ENCODE peak calls at places on chromosome 2, in seven cellular contexts. Z is heart right ventricle, J is fibroblast of mammary gland, Y is AG10803, L is cardiac muscle cell, O is transverse colon, M is cardiac fibroblast. I is an unnamed sample.

GRCh38 chr2:237888389-237888788 is 29.0 kb downstream of the RAMP1 start:
- DNase-seq in Z (no peak), J (peak; percentile 90), Y (peak; percentile 56), L (peak; percentile 83), O (no peak), M (peak; percentile 88), I (no peak)

GRCh38 chr2:70957838-70958237 is 20.6 kb upstream of the ANKRD53 start:
- DNase-seq in Z (no peak), J (no peak), Y (no peak), L (no peak), O (no peak), M (no peak), I (no peak)

GRCh38 chr2:142533083-142533482 is 344.4 kb upstream of the KYNU start:
- DNase-seq in Z (no peak), J (no peak), Y (no peak), L (no peak), O (no peak), M (no peak), I (no peak)

GRCh38 chr2:173119944-173120343 is 44.3 kb downstream of the MAP3K20 start:
- DNase-seq in Z (no peak), J (no peak), Y (no peak), L (no peak), O (no peak), M (no peak), I (no peak)

GRCh38 chr2:18559531-18559930 is 922 bp downstream of the RDH14 start:
- DNase-seq in Z (no peak), J (peak; percentile 16), Y (no peak), L (peak; percentile 34), O (no peak), M (no peak), I (no peak)

GRCh38 chr2:111045771-111046444 is 74.8 kb upstream of the BCL2L11 start:
- DNase-seq in Z (no peak), J (no peak), Y (no peak), L (no peak), O (no peak), M (no peak), I (no peak)

GRCh38 chr2:16061406-16062217 is 121.3 kb downstream of the MYCN start:
- DNase-seq in Z (no peak), J (no peak), Y (no peak), L (no peak), O (no peak), M (no peak), I (no peak)

GRCh38 chr2:73640537-73640936 is 1.7 kb downstream of the NAT8 start:
- DNase-seq in Z (no peak), J (peak; percentile 47), Y (peak; percentile 29), L (peak; percentile 69), O (no peak), M (peak; percentile 63), I (no peak)

GRCh38 chr2:96762529-96763253 is 2.0 kb downstream of the CNNM4 start:
- DNase-seq in Z (no peak), J (no peak), Y (no peak), L (peak; percentile 32), O (no peak), M (peak; percentile 22), I (no peak)

GRCh38 chr2:96760986-96761832 is 507 bp downstream of the CNNM4 start:
- DNase-seq in Z (no peak), J (peak; percentile 38), Y (peak; percentile 28), L (peak; percentile 41), O (peak; percentile 54), M (peak; percentile 30), I (peak; percentile 46)

GRCh38 chr2:96759548-96759947 is 1.2 kb upstream of the CNNM4 start:
- DNase-seq in Z (no peak), J (no peak), Y (no peak), L (no peak), O (peak; percentile 61), M (no peak), I (no peak)

GRCh38 chr2:96758987-96759386 is 1.7 kb upstream of the CNNM4 start:
- DNase-seq in Z (no peak), J (no peak), Y (no peak), L (no peak), O (no peak), M (no peak), I (no peak)

DNA sequence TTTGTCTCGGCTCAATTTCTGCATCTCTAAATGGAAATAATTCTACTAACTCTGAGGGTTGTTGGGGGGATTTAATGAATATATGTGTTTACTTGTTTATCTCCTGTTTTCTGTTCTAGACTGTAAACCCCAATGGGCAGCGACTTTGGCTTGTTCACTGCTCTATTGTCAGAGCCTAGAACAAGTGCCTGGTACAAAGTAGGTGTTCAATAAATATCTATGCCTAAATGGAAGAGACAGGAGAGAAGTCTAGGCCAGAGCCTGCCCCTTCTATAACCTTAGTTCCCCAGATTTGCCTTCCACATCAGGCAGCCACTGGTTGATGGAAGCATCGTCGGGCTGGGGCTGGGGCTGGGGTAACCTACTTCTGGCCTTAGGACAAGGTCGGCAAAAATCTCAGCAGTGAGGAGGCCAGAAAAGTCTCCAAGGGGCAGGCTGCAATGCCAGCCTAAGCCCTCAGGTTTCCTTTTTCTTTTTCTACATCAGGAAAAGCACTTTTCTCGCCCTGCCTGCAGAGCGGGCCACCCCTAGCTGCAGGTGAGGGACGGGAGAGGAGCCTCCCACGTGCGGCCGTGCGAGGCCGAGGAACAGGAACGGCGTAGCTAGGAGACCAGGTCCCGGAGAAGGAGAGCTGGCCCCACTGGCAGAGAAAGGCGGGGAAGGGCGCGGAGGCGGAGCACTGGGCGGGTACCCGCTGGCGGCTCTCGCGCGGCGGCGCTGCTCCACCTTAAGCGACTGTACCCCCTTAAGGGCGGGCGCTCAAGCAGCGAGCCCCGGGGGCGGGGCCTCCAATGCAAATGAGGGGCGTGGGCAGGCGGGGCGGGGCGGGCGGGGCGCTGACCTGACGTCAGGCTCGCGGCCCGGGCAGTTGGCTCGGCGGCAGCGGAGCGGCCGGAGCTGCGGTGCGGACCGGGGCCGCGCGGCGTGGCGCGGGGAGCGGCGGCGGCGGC is at the start of gene CNNM4:
- DNase-seq in Z (peak; percentile 92), J (peak; percentile 84), Y (peak; percentile 88), L (peak; percentile 95), O (peak; percentile 97), M (peak; percentile 95), I (peak; percentile 93)
- TF ChIP-seq CTCF in Z (no peak), J (no peak), Y (no peak), L (no peak), O (peak; percentile 35), M (no peak), I (no peak)

GRCh38 chr2:189291460-189291859 is 111.9 kb upstream of the COL5A2 start:
- DNase-seq in Z (no peak), J (peak; percentile 8), Y (no peak), L (no peak), O (no peak), M (no peak), I (no peak)

GRCh38 chr2:189285962-189286648 is 106.5 kb upstream of the COL5A2 start:
- DNase-seq in Z (no peak), J (peak; percentile 94), Y (peak; percentile 94), L (peak; percentile 96), O (no peak), M (peak; percentile 95), I (no peak)

GRCh38 chr2:189285351-189285750 is 105.8 kb upstream of the COL5A2 start:
- DNase-seq in Z (no peak), J (no peak), Y (no peak), L (no peak), O (no peak), M (no peak), I (no peak)

GRCh38 chr2:189287363-189287762 is 107.8 kb upstream of the COL5A2 start:
- DNase-seq in Z (no peak), J (no peak), Y (no peak), L (no peak), O (no peak), M (no peak), I (no peak)

GRCh38 chr2:189287982-189288494 is 108.5 kb upstream of the COL5A2 start:
- DNase-seq in Z (no peak), J (peak; percentile 90), Y (peak; percentile 86), L (peak; percentile 89), O (no peak), M (peak; percentile 91), I (peak; percentile 12)
- TF ChIP-seq CTCF in Z (no peak), J (peak; percentile 71), Y (peak; percentile 72), L (peak; percentile 56), O (peak; percentile 56), M (peak; percentile 45), I (no peak)

GRCh38 chr2:241062342-241063092 is 39.6 kb downstream of the MTERF4 start:
- DNase-seq in Z (no peak), J (no peak), Y (no peak), L (no peak), O (no peak), M (no peak), I (no peak)

GRCh38 chr2:241064008-241064801 is 37.9 kb downstream of the MTERF4 start:
- DNase-seq in Z (no peak), J (no peak), Y (no peak), L (no peak), O (peak; percentile 64), M (no peak), I (peak; percentile 79)

GRCh38 chr2:241064802-241065354 is 37.2 kb downstream of the MTERF4 start:
- DNase-seq in Z (no peak), J (no peak), Y (no peak), L (no peak), O (no peak), M (no peak), I (no peak)

GRCh38 chr2:241063587-241063986 is 38.5 kb downstream of the MTERF4 start:
- DNase-seq in Z (no peak), J (no peak), Y (no peak), L (no peak), O (no peak), M (no peak), I (peak; percentile 23)

DNA sequence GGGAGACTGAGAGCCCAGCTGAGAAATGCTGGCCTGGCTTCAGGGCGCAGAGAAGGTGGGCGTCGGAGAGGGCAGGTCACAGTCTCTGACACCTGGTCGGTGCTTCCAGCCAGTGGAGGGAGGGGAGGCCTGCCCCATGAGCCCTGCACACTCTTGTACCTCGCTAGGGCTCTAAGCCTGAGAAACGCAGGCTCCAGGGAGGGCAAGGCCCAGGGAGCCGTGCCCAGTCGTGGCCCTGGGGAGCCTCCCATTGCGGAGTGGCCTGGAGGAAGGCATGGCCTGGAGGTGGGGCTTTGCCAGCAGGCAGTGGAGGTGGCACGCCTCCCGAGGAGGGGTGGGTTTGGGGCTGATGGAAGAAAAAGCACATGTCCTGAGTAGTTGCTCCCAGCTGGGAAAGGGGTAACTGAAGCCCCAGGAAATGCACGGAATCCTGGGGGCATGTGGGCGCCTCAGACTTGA is 39.0 kb downstream of the MTERF4 start:
- DNase-seq in Z (no peak), J (no peak), Y (no peak), L (no peak), O (no peak), M (no peak), I (no peak)
- TF ChIP-seq CTCF in Z (no peak), J (no peak), Y (no peak), L (no peak), O (no peak), M (no peak), I (no peak)

GRCh38 chr2:31140151-31140550 is 1.9 kb upstream of the GALNT14 start:
- DNase-seq in Z (no peak), J (no peak), Y (peak; percentile 3), L (no peak), O (no peak), M (no peak), I (no peak)

GRCh38 chr2:31138037-31138962 is at the start of gene GALNT14:
- DNase-seq in Z (peak; percentile 28), J (peak; percentile 25), Y (peak; percentile 20), L (peak; percentile 39), O (peak; percentile 32), M (peak; percentile 22), I (peak; percentile 93)

GRCh38 chr2:31137211-31138036 is 816 bp downstream of the GALNT14 start:
- DNase-seq in Z (no peak), J (peak; percentile 5), Y (no peak), L (peak; percentile 7), O (no peak), M (no peak), I (peak; percentile 42)

GRCh38 chr2:31142106-31142505 is 3.9 kb upstream of the GALNT14 start:
- DNase-seq in Z (no peak), J (no peak), Y (no peak), L (no peak), O (no peak), M (no peak), I (no peak)

DNA sequence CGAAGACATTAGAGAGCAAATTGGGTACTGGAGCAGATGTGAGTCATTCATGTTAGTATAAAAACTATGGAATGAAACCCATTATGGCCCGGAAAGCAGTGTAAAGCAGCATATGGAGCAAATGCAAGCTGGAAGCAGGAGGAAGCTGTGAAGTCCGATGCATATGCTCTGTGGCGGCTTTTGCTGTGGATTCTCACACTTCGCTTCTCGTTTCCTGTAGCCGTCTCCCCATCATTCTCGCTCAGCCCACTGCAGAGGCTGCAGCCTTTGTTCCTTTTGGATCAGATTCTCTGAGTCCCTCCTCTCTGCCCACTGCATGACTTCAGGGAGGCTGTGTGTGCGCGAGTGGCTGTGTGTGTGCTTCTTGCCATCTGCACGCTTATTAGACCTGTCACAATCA is 3.3 kb upstream of the GALNT14 start:
- DNase-seq in Z (no peak), J (no peak), Y (no peak), L (no peak), O (no peak), M (no peak), I (no peak)
- TF ChIP-seq CTCF in Z (no peak), J (no peak), Y (no peak), L (no peak), O (no peak), M (no peak), I (no peak)